ENCODE peak calls at places on chromosomes 5 and 9, in four cellular contexts. One of them, this sample, is unnamed.

GRCh38 chr5:132829742-132830435 is 558 bp downstream of the SHROOM1 start:
- DNase-seq in AG08395: peak
- DNase-seq in RWPE1: peak
- DNase-seq in effector CD4-positive, alpha-beta T cell: peak
- DNase-seq in this sample: peak

GRCh38 chr5:74870299-74871067 is 4.3 kb upstream of the FAM169A start:
- DNase-seq in AG08395: no peak
- DNase-seq in RWPE1: no peak
- DNase-seq in effector CD4-positive, alpha-beta T cell: no peak
- DNase-seq in this sample: no peak

GRCh38 chr5:135369952-135370351 is 29.1 kb downstream of the MACROH2A1 start:
- DNase-seq in AG08395: no peak
- DNase-seq in RWPE1: no peak
- DNase-seq in effector CD4-positive, alpha-beta T cell: no peak
- DNase-seq in this sample: no peak

GRCh38 chr9:96567203-96567700 is 52.4 kb downstream of the CDC14B start:
- DNase-seq in AG08395: peak
- DNase-seq in RWPE1: peak
- DNase-seq in effector CD4-positive, alpha-beta T cell: no peak
- DNase-seq in this sample: no peak

GRCh38 chr9:126400571-126400970 is 73.9 kb downstream of the MVB12B start:
- DNase-seq in AG08395: no peak
- DNase-seq in RWPE1: no peak
- DNase-seq in effector CD4-positive, alpha-beta T cell: no peak
- DNase-seq in this sample: no peak

GRCh38 chr9:109903515-109904138 is 123.6 kb downstream of the PALM2AKAP2 start:
- DNase-seq in AG08395: peak
- DNase-seq in RWPE1: peak
- DNase-seq in effector CD4-positive, alpha-beta T cell: peak
- DNase-seq in this sample: peak

GRCh38 chr5:15243301-15244020 is 256.5 kb upstream of the FBXL7 start:
- DNase-seq in AG08395: no peak
- DNase-seq in RWPE1: no peak
- DNase-seq in effector CD4-positive, alpha-beta T cell: no peak
- DNase-seq in this sample: no peak

GRCh38 chr5:137155621-137156020 is 343.5 kb downstream of the SPOCK1 start:
- DNase-seq in AG08395: no peak
- DNase-seq in RWPE1: no peak
- DNase-seq in effector CD4-positive, alpha-beta T cell: no peak
- DNase-seq in this sample: no peak

GRCh38 chr5:79666758-79667157 is 22.9 kb upstream of the CMYA5 start:
- DNase-seq in AG08395: no peak
- DNase-seq in RWPE1: no peak
- DNase-seq in effector CD4-positive, alpha-beta T cell: no peak
- DNase-seq in this sample: no peak

This sample was measured in bronchial epithelial cell.